ENCODE peak calls at places on chromosomes 3 and 15, in eight cellular contexts. Q is NCI-H187, M is NCI-H1092 treated with DMSO at 0.1 percent for 48 hours, O is CD14-positive monocyte, K is heart right ventricle, B is EH, N is GM13977, X is tibial nerve. T is an unnamed sample.

GRCh38 chr3:156787926-156788663 is 38.1 kb upstream of the LEKR1 start:
- DNase-seq in B (peak), X (no peak), N (peak), Q (no peak), O (no peak), M (no peak), K (no peak), T (peak)

GRCh38 chr3:70736009-70736408 is 423.6 kb upstream of the MDFIC2 start:
- DNase-seq in N (no peak), M (no peak), X (no peak), B (peak), O (no peak), K (no peak), Q (no peak), T (no peak)

GRCh38 chr15:84023636-84024035 is 211.9 kb upstream of the GOLGA6L4 start:
- DNase-seq in X (peak), O (no peak), Q (no peak), M (no peak), B (peak), N (peak), K (peak), T (peak)

GRCh38 chr3:126054870-126055269 is 29.1 kb downstream of the SLC41A3 start:
- DNase-seq in N (no peak), Q (no peak), K (no peak), X (no peak), B (no peak), O (no peak), M (no peak), T (no peak)

GRCh38 chr3:153285194-153285641 is 123.2 kb downstream of the RAP2B start:
- DNase-seq in O (peak), Q (no peak), X (no peak), N (no peak), B (peak), K (no peak), M (no peak), T (no peak)

GRCh38 chr3:178492496-178492895 is 43.7 kb upstream of the KCNMB2 start:
- DNase-seq in O (no peak), B (no peak), K (no peak), X (no peak), Q (no peak), N (no peak), M (no peak), T (peak)

GRCh38 chr15:62440310-62440709 is 275.2 kb upstream of the C2CD4B start:
- DNase-seq in N (no peak), K (no peak), O (no peak), X (no peak), M (no peak), B (peak), Q (no peak), T (no peak)

GRCh38 chr15:21262851-21263400 is 177.4 kb downstream of the POTEB3 start:
- DNase-seq in B (no peak), O (no peak), Q (no peak), X (no peak), M (no peak), N (no peak), K (no peak), T (no peak)

GRCh38 chr3:153138267-153139210 is 23.5 kb upstream of the RAP2B start:
- DNase-seq in B (peak), Q (no peak), O (peak), X (peak), K (peak), N (peak), M (no peak), T (peak)

GRCh38 chr15:67745059-67745993 is 80.0 kb upstream of the SKOR1 start:
- DNase-seq in O (no peak), X (no peak), K (no peak), M (no peak), N (no peak), B (peak), Q (no peak), T (no peak)

GRCh38 chr3:10935846-10936631 is 56.5 kb upstream of the SLC6A1 start:
- DNase-seq in N (no peak), Q (no peak), M (no peak), B (no peak), X (no peak), K (no peak), O (no peak), T (no peak)

GRCh38 chr3:193938613-193939012 is 197.3 kb upstream of the HES1 start:
- DNase-seq in X (no peak), B (no peak), Q (no peak), M (peak), K (no peak), O (no peak), N (no peak), T (no peak)

GRCh38 chr3:32002536-32003368 is 21.2 kb downstream of the ZNF860 start:
- DNase-seq in B (no peak), N (no peak), M (no peak), O (no peak), K (no peak), X (no peak), Q (no peak), T (no peak)

GRCh38 chr15:66617137-66618090 is 51.6 kb upstream of the LCTL start:
- DNase-seq in M (no peak), N (no peak), B (peak), O (peak), Q (no peak), K (peak), X (peak), T (no peak)

GRCh38 chr15:84752195-84752594 is 3.8 kb downstream of the ZNF592 start:
- DNase-seq in X (no peak), K (no peak), N (no peak), O (no peak), M (no peak), B (no peak), Q (no peak), T (no peak)

GRCh38 chr3:134651347-134652041 is 672 bp upstream of the KY start:
- DNase-seq in M (peak), X (no peak), O (no peak), B (peak), K (peak), Q (no peak), N (no peak), T (no peak)

GRCh38 chr3:57538465-57538864 is 5.7 kb downstream of the DNAH12 start:
- DNase-seq in B (no peak), O (no peak), Q (no peak), K (no peak), N (no peak), X (no peak), M (no peak), T (no peak)

GRCh38 chr15:94168250-94168649 is 63.1 kb upstream of the MCTP2 start:
- DNase-seq in B (no peak), X (no peak), O (no peak), N (no peak), M (no peak), K (no peak), Q (no peak), T (no peak)

GRCh38 chr15:92808611-92809063 is 91.5 kb upstream of the CHD2 start:
- DNase-seq in Q (no peak), M (peak), O (no peak), N (peak), B (peak), X (no peak), K (peak), T (no peak)

GRCh38 chr3:40780801-40781406 is 256.1 kb downstream of the ZNF621 start:
- DNase-seq in O (no peak), N (no peak), B (peak), K (peak), Q (no peak), X (peak), M (peak), T (no peak)

GRCh38 chr15:92907229-92907628 is 7.1 kb downstream of the CHD2 start:
- DNase-seq in Q (no peak), O (no peak), X (no peak), M (no peak), B (peak), K (no peak), N (no peak), T (no peak)